ENCODE peak calls at places on chromosomes 11 and 22, in five cellular contexts. U is AG04450, T is BJ, L is hepatocyte, O is GM12878. G is an unnamed sample.
A peak's percentile ranks its signal among the peaks of the same experiment; 100 is the strongest.

GRCh38 chr22:23262474-23263332 is 82.4 kb downstream of the BCR start:
- DNase-seq in O (no peak), L (no peak), U (no peak), T (no peak), G (no peak)

GRCh38 chr22:21937821-21938070 is 14.9 kb downstream of the PPM1F start:
- DNase-seq in O (no peak), U (no peak), L (no peak), T (peak; percentile 87), G (no peak)

GRCh38 chr22:27032121-27032761 is 374.9 kb downstream of the MIAT start:
- DNase-seq in O (no peak), T (no peak), L (no peak), U (no peak), G (peak; percentile 55)

GRCh38 chr22:46935506-46936377 is 173.3 kb downstream of the TBC1D22A start:
- DNase-seq in U (no peak), T (no peak), O (no peak), L (peak; percentile 74), G (no peak)

GRCh38 chr22:38871360-38872171 is 450 bp downstream of the CBX6 start:
- DNase-seq in U (no peak), O (no peak), T (no peak), L (peak; percentile 50), G (peak; percentile 35)

GRCh38 chr11:73623651-73624050 is 22.7 kb upstream of the PLEKHB1 start:
- DNase-seq in O (no peak), L (no peak), T (no peak), U (no peak), G (no peak)

GRCh38 chr11:28566643-28567042 is 458.5 kb downstream of the METTL15 start:
- DNase-seq in T (peak; percentile 86), L (peak; percentile 91), O (no peak), U (peak; percentile 92), G (peak; percentile 66)

GRCh38 chr11:94504689-94505293 is 7.5 kb upstream of the C11orf97 start:
- DNase-seq in T (no peak), U (peak; percentile 34), L (peak; percentile 68), O (no peak), G (no peak)

GRCh38 chr11:61384271-61385242 is 7.8 kb upstream of the TMEM216 start:
- DNase-seq in O (no peak), U (no peak), L (peak; percentile 19), T (no peak), G (peak; percentile 22)

GRCh38 chr11:71252782-71253730 is 679 bp upstream of the SHANK2 start:
- DNase-seq in U (no peak), O (no peak), L (peak; percentile 82), T (no peak), G (no peak)

GRCh38 chr22:44931077-44931540 is 78.7 kb downstream of the PHF21B start:
- DNase-seq in L (peak; percentile 19), T (no peak), U (no peak), O (no peak), G (no peak)

GRCh38 chr22:28955817-28956216 is 72.4 kb downstream of the ZNRF3 start:
- DNase-seq in O (peak; percentile 60), L (no peak), T (no peak), U (no peak), G (no peak)

GRCh38 chr22:43884600-43885318 is 7.1 kb downstream of the PNPLA5 start:
- DNase-seq in O (peak; percentile 33), U (no peak), T (no peak), L (peak; percentile 72), G (peak; percentile 81)

GRCh38 chr11:95682552-95682951 is 107.0 kb downstream of the FAM76B start:
- DNase-seq in L (no peak), U (no peak), T (no peak), O (no peak), G (no peak)

GRCh38 chr22:39717099-39717498 is 146.5 kb downstream of the CACNA1I start:
- DNase-seq in O (no peak), L (no peak), T (no peak), U (no peak), G (no peak)

GRCh38 chr11:92383430-92383829 is 158.8 kb downstream of the FAT3 start:
- DNase-seq in O (no peak), L (no peak), U (no peak), T (peak; percentile 58), G (peak; percentile 29)

GRCh38 chr22:48577014-48577690 is 1250.5 kb downstream of the BRD1 start:
- DNase-seq in L (peak; percentile 29), T (no peak), U (no peak), O (no peak), G (peak; percentile 19)

GRCh38 chr11:114079406-114080072 is 20.0 kb downstream of the ZBTB16 start:
- DNase-seq in T (no peak), U (no peak), L (no peak), O (no peak), G (no peak)

GRCh38 chr11:117230286-117230961 is 1.4 kb downstream of the PCSK7 start:
- DNase-seq in U (no peak), O (peak; percentile 45), L (no peak), T (no peak), G (no peak)

GRCh38 chr11:30258679-30259078 is 27.9 kb downstream of the FSHB start:
- DNase-seq in T (no peak), L (no peak), O (no peak), U (no peak), G (no peak)

GRCh38 chr22:38795569-38795968 is 1.6 kb upstream of the DNAL4 start:
- DNase-seq in O (no peak), L (no peak), U (no peak), T (no peak), G (no peak)

GRCh38 chr11:33530824-33531223 is 169.8 kb downstream of the C11orf91 start:
- DNase-seq in L (no peak), U (no peak), T (peak; percentile 41), O (no peak), G (no peak)

GRCh38 chr11:85725510-85726258 is 39.7 kb upstream of the CCDC89 start:
- DNase-seq in U (peak; percentile 80), T (peak; percentile 83), O (no peak), L (peak; percentile 49), G (no peak)

GRCh38 chr11:11731311-11732083 is 109.7 kb upstream of the GALNT18 start:
- DNase-seq in L (no peak), T (no peak), U (peak; percentile 6), O (no peak), G (no peak)

GRCh38 chr11:72816404-72816990 is 2.3 kb downstream of the ATG16L2 start:
- DNase-seq in O (no peak), L (no peak), U (no peak), T (no peak), G (no peak)

GRCh38 chr11:114088836-114089235 is 29.3 kb downstream of the ZBTB16 start:
- DNase-seq in U (no peak), L (no peak), O (no peak), T (no peak), G (no peak)

GRCh38 chr11:67002297-67002913 is 20.5 kb upstream of the SYT12 start:
- DNase-seq in L (no peak), O (no peak), U (no peak), T (no peak), G (no peak)

GRCh38 chr11:8566613-8567210 is 27.3 kb downstream of the STK33 start:
- DNase-seq in O (peak; percentile 32), T (no peak), L (peak; percentile 63), U (no peak), G (no peak)
- TF ChIP-seq CTCF in O (peak; percentile 40), T (peak; percentile 53), L (peak; percentile 77), U (peak; percentile 64), G (peak; percentile 84)

GRCh38 chr11:134443246-134443645 is 31.2 kb upstream of the B3GAT1 start:
- DNase-seq in O (no peak), T (no peak), L (no peak), U (no peak), G (no peak)
- TF ChIP-seq CTCF in O (no peak), T (no peak), L (no peak), U (no peak), G (no peak)

GRCh38 chr11:79045018-79045787 is 395.6 kb downstream of the TENM4 start:
- DNase-seq in U (no peak), L (no peak), O (no peak), T (no peak), G (no peak)
- TF ChIP-seq CTCF in U (no peak), L (no peak), O (no peak), T (no peak), G (no peak)

GRCh38 chr11:75275581-75275980 is 35.0 kb downstream of the TPBGL start:
- DNase-seq in O (no peak), U (no peak), T (no peak), L (no peak), G (no peak)
- TF ChIP-seq CTCF in O (no peak), U (no peak), T (no peak), L (no peak), G (no peak)

DNA sequence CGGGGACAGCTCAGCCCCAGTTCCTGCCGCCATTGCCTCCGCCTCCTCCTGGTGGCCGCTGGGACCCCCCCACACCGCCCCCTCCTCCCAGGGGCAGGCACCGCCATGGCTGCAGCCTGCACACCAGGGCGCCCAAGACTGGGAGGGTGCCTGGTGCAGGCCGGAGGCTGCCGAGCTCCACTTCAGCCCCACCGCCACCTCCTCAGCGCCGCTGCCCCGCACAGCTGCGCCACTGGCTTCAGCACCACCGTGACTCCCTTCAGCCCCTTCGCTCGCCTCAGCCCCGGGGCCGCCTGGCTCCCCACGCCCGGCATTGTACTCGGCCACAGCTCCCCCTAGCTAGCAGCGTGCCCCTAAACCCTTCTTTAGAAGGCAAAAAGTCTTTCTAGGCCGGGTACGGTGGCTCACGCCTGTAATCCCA is 131.1 kb downstream of the CRYBB2 start:
- DNase-seq in T (no peak), O (no peak), U (no peak), L (no peak), G (no peak)
- TF ChIP-seq CTCF in T (no peak), O (no peak), U (no peak), L (no peak), G (no peak)